ENCODE peak calls at places on chromosome 22, in seven cellular contexts. One of them, this sample, is unnamed.

GRCh38 chr22:34067031-34067430 is 146.8 kb upstream of the LARGE1 start:
- DNase-seq in epithelial cell of proximal tubule: no peak
- DNase-seq in astrocyte of the spinal cord: no peak
- DNase-seq in WERI-Rb-1: no peak
- DNase-seq in A673: no peak
- DNase-seq in IMR-90: no peak
- DNase-seq in lung: no peak
- DNase-seq in this sample: no peak

GRCh38 chr22:19085233-19086043 is 36.8 kb downstream of the DGCR2 start:
- DNase-seq in epithelial cell of proximal tubule: no peak
- DNase-seq in astrocyte of the spinal cord: peak
- DNase-seq in WERI-Rb-1: no peak
- DNase-seq in A673: peak
- DNase-seq in IMR-90: peak
- DNase-seq in lung: no peak
- DNase-seq in this sample: peak

GRCh38 chr22:16960884-16961249 is 47.2 kb downstream of the GAB4 start:
- DNase-seq in epithelial cell of proximal tubule: no peak
- DNase-seq in astrocyte of the spinal cord: no peak
- DNase-seq in WERI-Rb-1: no peak
- DNase-seq in A673: no peak
- DNase-seq in IMR-90: no peak
- DNase-seq in lung: peak
- DNase-seq in this sample: no peak

GRCh38 chr22:33529424-33530113 is 390.7 kb downstream of the LARGE1 start:
- DNase-seq in epithelial cell of proximal tubule: no peak
- DNase-seq in astrocyte of the spinal cord: peak
- DNase-seq in WERI-Rb-1: no peak
- DNase-seq in A673: no peak
- DNase-seq in IMR-90: peak
- DNase-seq in lung: no peak
- DNase-seq in this sample: peak

GRCh38 chr22:38760477-38761201 is 4.8 kb upstream of the SUN2 start:
- DNase-seq in epithelial cell of proximal tubule: no peak
- DNase-seq in astrocyte of the spinal cord: no peak
- DNase-seq in WERI-Rb-1: peak
- DNase-seq in A673: peak
- DNase-seq in IMR-90: peak
- DNase-seq in lung: no peak
- DNase-seq in this sample: peak

GRCh38 chr22:33748714-33749113 is 171.6 kb downstream of the LARGE1 start:
- DNase-seq in epithelial cell of proximal tubule: no peak
- DNase-seq in astrocyte of the spinal cord: no peak
- DNase-seq in WERI-Rb-1: no peak
- DNase-seq in A673: no peak
- DNase-seq in IMR-90: no peak
- DNase-seq in lung: no peak
- DNase-seq in this sample: no peak

GRCh38 chr22:27801616-27802388 is at the start of gene MN1:
- DNase-seq in epithelial cell of proximal tubule: no peak
- DNase-seq in astrocyte of the spinal cord: peak
- DNase-seq in WERI-Rb-1: no peak
- DNase-seq in A673: peak
- DNase-seq in IMR-90: peak
- DNase-seq in lung: no peak
- DNase-seq in this sample: peak

GRCh38 chr22:26554956-26555355 is 35.0 kb downstream of the TPST2 start:
- DNase-seq in epithelial cell of proximal tubule: no peak
- DNase-seq in astrocyte of the spinal cord: no peak
- DNase-seq in WERI-Rb-1: no peak
- DNase-seq in A673: no peak
- DNase-seq in IMR-90: no peak
- DNase-seq in lung: no peak
- DNase-seq in this sample: no peak

GRCh38 chr22:37139762-37140161 is 10.0 kb downstream of the IL2RB start:
- DNase-seq in epithelial cell of proximal tubule: no peak
- DNase-seq in astrocyte of the spinal cord: no peak
- DNase-seq in WERI-Rb-1: peak
- DNase-seq in A673: no peak
- DNase-seq in IMR-90: no peak
- DNase-seq in lung: no peak
- DNase-seq in this sample: no peak

GRCh38 chr22:48393041-48393370 is 1434.7 kb downstream of the BRD1 start:
- DNase-seq in epithelial cell of proximal tubule: no peak
- DNase-seq in astrocyte of the spinal cord: no peak
- DNase-seq in WERI-Rb-1: no peak
- DNase-seq in A673: no peak
- DNase-seq in IMR-90: no peak
- DNase-seq in lung: peak
- DNase-seq in this sample: no peak

GRCh38 chr22:47138898-47139789 is 376.7 kb downstream of the TBC1D22A start:
- DNase-seq in epithelial cell of proximal tubule: no peak
- DNase-seq in astrocyte of the spinal cord: no peak
- DNase-seq in WERI-Rb-1: peak
- DNase-seq in A673: no peak
- DNase-seq in IMR-90: no peak
- DNase-seq in lung: no peak
- DNase-seq in this sample: peak

GRCh38 chr22:21651521-21652009 is 9.5 kb downstream of the SDF2L1 start:
- DNase-seq in epithelial cell of proximal tubule: no peak
- DNase-seq in astrocyte of the spinal cord: no peak
- DNase-seq in WERI-Rb-1: no peak
- DNase-seq in A673: no peak
- DNase-seq in IMR-90: no peak
- DNase-seq in lung: no peak
- DNase-seq in this sample: no peak

GRCh38 chr22:19965771-19966709 is 24.4 kb upstream of the TXNRD2 start:
- DNase-seq in epithelial cell of proximal tubule: no peak
- DNase-seq in astrocyte of the spinal cord: no peak
- DNase-seq in WERI-Rb-1: no peak
- DNase-seq in A673: peak
- DNase-seq in IMR-90: no peak
- DNase-seq in lung: no peak
- DNase-seq in this sample: no peak

GRCh38 chr22:26161746-26162145 is 7.5 kb upstream of the SEZ6L start:
- DNase-seq in epithelial cell of proximal tubule: no peak
- DNase-seq in astrocyte of the spinal cord: no peak
- DNase-seq in WERI-Rb-1: no peak
- DNase-seq in A673: no peak
- DNase-seq in IMR-90: no peak
- DNase-seq in lung: no peak
- DNase-seq in this sample: no peak

GRCh38 chr22:36332623-36333331 is 55.0 kb downstream of the MYH9 start:
- DNase-seq in epithelial cell of proximal tubule: no peak
- DNase-seq in astrocyte of the spinal cord: peak
- DNase-seq in WERI-Rb-1: no peak
- DNase-seq in A673: peak
- DNase-seq in IMR-90: peak
- DNase-seq in lung: no peak
- DNase-seq in this sample: peak

GRCh38 chr22:37178350-37179125 is 9.5 kb downstream of the C1QTNF6 start:
- DNase-seq in epithelial cell of proximal tubule: no peak
- DNase-seq in astrocyte of the spinal cord: no peak
- DNase-seq in WERI-Rb-1: peak
- DNase-seq in A673: no peak
- DNase-seq in IMR-90: no peak
- DNase-seq in lung: no peak
- DNase-seq in this sample: no peak

GRCh38 chr22:34036936-34037335 is 116.7 kb upstream of the LARGE1 start:
- DNase-seq in epithelial cell of proximal tubule: no peak
- DNase-seq in astrocyte of the spinal cord: no peak
- DNase-seq in WERI-Rb-1: no peak
- DNase-seq in A673: no peak
- DNase-seq in IMR-90: no peak
- DNase-seq in lung: no peak
- DNase-seq in this sample: no peak

GRCh38 chr22:36528336-36528735 is 630 bp downstream of the EIF3D start:
- DNase-seq in epithelial cell of proximal tubule: no peak
- DNase-seq in astrocyte of the spinal cord: peak
- DNase-seq in WERI-Rb-1: no peak
- DNase-seq in A673: no peak
- DNase-seq in IMR-90: no peak
- DNase-seq in lung: no peak
- DNase-seq in this sample: no peak

GRCh38 chr22:38494939-38495338 is 11.2 kb downstream of the DDX17 start:
- DNase-seq in epithelial cell of proximal tubule: no peak
- DNase-seq in astrocyte of the spinal cord: no peak
- DNase-seq in WERI-Rb-1: no peak
- DNase-seq in A673: no peak
- DNase-seq in IMR-90: no peak
- DNase-seq in lung: no peak
- DNase-seq in this sample: no peak

GRCh38 chr22:20495861-20496681 is 476 bp upstream of the KLHL22 start:
- DNase-seq in epithelial cell of proximal tubule: no peak
- DNase-seq in astrocyte of the spinal cord: peak
- DNase-seq in WERI-Rb-1: peak
- DNase-seq in A673: peak
- DNase-seq in IMR-90: peak
- DNase-seq in lung: peak
- DNase-seq in this sample: peak

GRCh38 chr22:41028841-41029240 is 63.6 kb upstream of the EP300 start:
- DNase-seq in epithelial cell of proximal tubule: peak
- DNase-seq in astrocyte of the spinal cord: peak
- DNase-seq in WERI-Rb-1: no peak
- DNase-seq in A673: no peak
- DNase-seq in IMR-90: peak
- DNase-seq in lung: no peak
- DNase-seq in this sample: peak

GRCh38 chr22:25403752-25404471 is 160.6 kb upstream of the GRK3 start:
- DNase-seq in epithelial cell of proximal tubule: no peak
- DNase-seq in astrocyte of the spinal cord: peak
- DNase-seq in WERI-Rb-1: peak
- DNase-seq in A673: peak
- DNase-seq in IMR-90: peak
- DNase-seq in lung: no peak
- DNase-seq in this sample: peak

GRCh38 chr22:27173530-27173929 is 516.1 kb downstream of the MIAT start:
- DNase-seq in epithelial cell of proximal tubule: no peak
- DNase-seq in astrocyte of the spinal cord: no peak
- DNase-seq in WERI-Rb-1: no peak
- DNase-seq in A673: no peak
- DNase-seq in IMR-90: no peak
- DNase-seq in lung: no peak
- DNase-seq in this sample: no peak

DNA sequence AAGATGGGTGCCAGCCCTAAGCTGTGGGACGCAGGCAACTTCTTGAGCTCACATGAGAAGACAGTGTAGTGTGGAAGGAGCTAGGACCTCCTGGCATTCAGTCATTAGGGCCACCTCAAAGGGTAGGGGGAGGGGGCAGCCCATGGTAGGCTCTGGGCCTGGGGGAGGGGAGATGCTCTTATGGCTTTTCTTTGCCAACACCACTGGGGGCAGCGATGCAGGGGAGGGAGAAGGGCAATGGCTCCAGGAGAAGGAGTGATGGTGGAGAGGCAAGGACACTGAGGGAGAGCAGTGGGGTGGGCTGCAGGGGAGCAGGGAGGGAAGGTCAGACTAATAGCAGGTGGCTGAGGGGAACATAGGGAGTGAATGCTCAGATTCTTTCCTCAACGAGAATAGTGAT is 63.3 kb upstream of the SUSD2 start:
- DNase-seq in epithelial cell of proximal tubule: no peak
- DNase-seq in astrocyte of the spinal cord: no peak
- DNase-seq in WERI-Rb-1: peak
- DNase-seq in A673: peak
- DNase-seq in IMR-90: no peak
- DNase-seq in lung: no peak
- DNase-seq in this sample: no peak
- TF ChIP-seq CTCF in epithelial cell of proximal tubule: peak
- TF ChIP-seq CTCF in astrocyte of the spinal cord: no peak
- TF ChIP-seq CTCF in WERI-Rb-1: peak
- TF ChIP-seq CTCF in A673: peak
- TF ChIP-seq CTCF in IMR-90: no peak
- TF ChIP-seq CTCF in lung: no peak
- TF ChIP-seq CTCF in this sample: peak

DNA sequence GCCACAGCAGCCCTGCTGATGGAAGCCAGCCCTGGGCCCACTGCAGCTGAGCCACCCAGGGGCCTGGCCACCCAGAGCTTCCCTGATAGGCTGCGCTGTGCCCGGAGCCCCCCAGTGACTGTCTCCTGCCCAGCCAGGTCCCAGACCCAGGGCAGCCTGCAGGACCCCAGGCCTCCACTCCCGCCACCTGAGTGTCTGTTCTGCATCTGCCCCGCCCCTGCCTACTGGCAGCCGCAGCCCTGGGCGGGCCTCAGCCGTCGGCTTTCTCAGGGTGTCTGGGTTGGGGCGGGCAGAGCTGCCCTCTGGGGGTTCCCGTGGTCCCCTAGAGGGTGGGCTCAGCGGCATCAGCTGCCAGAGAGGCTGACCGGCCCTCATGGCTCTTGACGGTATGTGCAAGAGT is 12.5 kb upstream of the PIM3 start:
- DNase-seq in epithelial cell of proximal tubule: no peak
- DNase-seq in astrocyte of the spinal cord: no peak
- DNase-seq in WERI-Rb-1: no peak
- DNase-seq in A673: no peak
- DNase-seq in IMR-90: no peak
- DNase-seq in lung: no peak
- DNase-seq in this sample: no peak
- H3K4me3 ChIP-seq in epithelial cell of proximal tubule: no peak
- H3K4me3 ChIP-seq in astrocyte of the spinal cord: no peak
- H3K4me3 ChIP-seq in WERI-Rb-1: no peak
- H3K4me3 ChIP-seq in A673: no peak
- H3K4me3 ChIP-seq in IMR-90: no peak
- H3K4me3 ChIP-seq in lung: peak
- H3K4me3 ChIP-seq in this sample: no peak

GRCh38 chr22:43796567-43796966 is 15.5 kb downstream of the EFCAB6 start:
- DNase-seq in epithelial cell of proximal tubule: no peak
- DNase-seq in astrocyte of the spinal cord: peak
- DNase-seq in WERI-Rb-1: peak
- DNase-seq in A673: peak
- DNase-seq in IMR-90: peak
- DNase-seq in lung: no peak
- DNase-seq in this sample: peak
- TF ChIP-seq CTCF in epithelial cell of proximal tubule: peak
- TF ChIP-seq CTCF in astrocyte of the spinal cord: peak
- TF ChIP-seq CTCF in WERI-Rb-1: peak
- TF ChIP-seq CTCF in A673: peak
- TF ChIP-seq CTCF in IMR-90: peak
- TF ChIP-seq CTCF in lung: no peak
- TF ChIP-seq CTCF in this sample: peak

GRCh38 chr22:50473088-50473487 is 1.7 kb downstream of the SBF1 start:
- DNase-seq in epithelial cell of proximal tubule: no peak
- DNase-seq in astrocyte of the spinal cord: no peak
- DNase-seq in WERI-Rb-1: peak
- DNase-seq in A673: no peak
- DNase-seq in IMR-90: no peak
- DNase-seq in lung: no peak
- DNase-seq in this sample: no peak
- H3K4me3 ChIP-seq in epithelial cell of proximal tubule: no peak
- H3K4me3 ChIP-seq in astrocyte of the spinal cord: no peak
- H3K4me3 ChIP-seq in WERI-Rb-1: no peak
- H3K4me3 ChIP-seq in A673: peak
- H3K4me3 ChIP-seq in IMR-90: no peak
- H3K4me3 ChIP-seq in lung: peak
- H3K4me3 ChIP-seq in this sample: peak

This sample was measured in fibroblast of the aortic adventitia.